ENCODE peak calls at places on chromosomes 16 and 17, in eight cellular contexts. B, D, S, Q, U, W, Y and G are unnamed samples.

GRCh38 chr17:61399131-61400057 is at the start of gene TBX2:
- DNase-seq in B (peak; percentile 88), D (peak; percentile 99), S (peak; percentile 93), Q (peak; percentile 86), U (no peak), W (peak; percentile 94), Y (peak; percentile 82), G (peak; percentile 91)

GRCh38 chr17:60395508-60396065 is 3.7 kb upstream of the USP32 start:
- DNase-seq in B (no peak), D (no peak), S (no peak), Q (no peak), U (no peak), W (no peak), Y (no peak), G (no peak)

GRCh38 chr17:44979426-44980273 is 11.5 kb upstream of the C1QL1 start:
- DNase-seq in B (peak; percentile 32), D (peak; percentile 84), S (no peak), Q (no peak), U (no peak), W (no peak), Y (no peak), G (peak; percentile 23)

GRCh38 chr17:50681260-50682200 is 26.2 kb downstream of the ANKRD40 start:
- DNase-seq in B (no peak), D (peak; percentile 80), S (no peak), Q (peak; percentile 87), U (peak; percentile 73), W (peak; percentile 79), Y (peak; percentile 47), G (peak; percentile 89)

GRCh38 chr16:65285128-65286120 is 163.6 kb upstream of the CDH11 start:
- DNase-seq in B (peak; percentile 32), D (peak; percentile 44), S (no peak), Q (peak; percentile 12), U (no peak), W (no peak), Y (no peak), G (peak; percentile 69)

GRCh38 chr17:14317383-14317782 is 16.5 kb downstream of the HS3ST3B1 start:
- DNase-seq in B (no peak), D (no peak), S (no peak), Q (no peak), U (no peak), W (no peak), Y (no peak), G (no peak)

GRCh38 chr16:51592013-51592501 is 441.0 kb upstream of the SALL1 start:
- DNase-seq in B (no peak), D (no peak), S (no peak), Q (no peak), U (no peak), W (no peak), Y (no peak), G (no peak)

GRCh38 chr16:2856061-2856670 is 1.8 kb downstream of the PRSS22 start:
- DNase-seq in B (no peak), D (no peak), S (no peak), Q (no peak), U (no peak), W (no peak), Y (no peak), G (no peak)

GRCh38 chr16:77212736-77213541 is 13.7 kb downstream of the SYCE1L start:
- DNase-seq in B (peak; percentile 57), D (peak; percentile 39), S (peak; percentile 76), Q (peak; percentile 46), U (no peak), W (no peak), Y (peak; percentile 86), G (peak; percentile 45)

GRCh38 chr16:23064642-23065041 is 84.6 kb downstream of the USP31 start:
- DNase-seq in B (no peak), D (no peak), S (no peak), Q (peak; percentile 42), U (no peak), W (no peak), Y (no peak), G (no peak)

GRCh38 chr17:17877548-17878358 is 41.0 kb upstream of the SREBF1 start:
- DNase-seq in B (peak; percentile 80), D (peak; percentile 97), S (peak; percentile 92), Q (peak; percentile 97), U (no peak), W (peak; percentile 99), Y (peak; percentile 83), G (peak; percentile 93)

GRCh38 chr17:43790311-43790940 is 10.2 kb downstream of the CFAP97D1 start:
- DNase-seq in B (no peak), D (no peak), S (no peak), Q (peak; percentile 11), U (no peak), W (no peak), Y (no peak), G (no peak)

GRCh38 chr17:20202141-20202574 is 193.0 kb downstream of the SPECC1 start:
- DNase-seq in B (no peak), D (no peak), S (no peak), Q (no peak), U (no peak), W (no peak), Y (no peak), G (no peak)

GRCh38 chr17:496761-497586 is 144.4 kb upstream of the RPH3AL start:
- DNase-seq in B (no peak), D (no peak), S (no peak), Q (no peak), U (no peak), W (no peak), Y (no peak), G (peak; percentile 26)

GRCh38 chr16:57003439-57004386 is 14.4 kb downstream of the NLRC5 start:
- DNase-seq in B (no peak), D (no peak), S (no peak), Q (no peak), U (no peak), W (no peak), Y (peak; percentile 26), G (no peak)
- H3K4me3 ChIP-seq in B (no peak overlapping the region), D (no peak overlapping the region), S (no peak overlapping the region), Q (no peak overlapping the region), U (no peak overlapping the region), W (no peak overlapping the region), Y (no peak overlapping the region), G (no peak overlapping the region)

GRCh38 chr17:16584273-16584995 is 15.4 kb upstream of the ZNF287 start:
- DNase-seq in B (peak; percentile 94), D (peak; percentile 86), S (peak; percentile 94), Q (peak; percentile 90), U (no peak), W (peak; percentile 82), Y (peak; percentile 97), G (peak; percentile 93)
- TF ChIP-seq CTCF in B (peak; percentile 98), D (peak; percentile 82), S (peak; percentile 78), Q (peak; percentile 83), U (no peak), W (peak; percentile 86), Y (peak; percentile 94), G (peak; percentile 92)

DNA sequence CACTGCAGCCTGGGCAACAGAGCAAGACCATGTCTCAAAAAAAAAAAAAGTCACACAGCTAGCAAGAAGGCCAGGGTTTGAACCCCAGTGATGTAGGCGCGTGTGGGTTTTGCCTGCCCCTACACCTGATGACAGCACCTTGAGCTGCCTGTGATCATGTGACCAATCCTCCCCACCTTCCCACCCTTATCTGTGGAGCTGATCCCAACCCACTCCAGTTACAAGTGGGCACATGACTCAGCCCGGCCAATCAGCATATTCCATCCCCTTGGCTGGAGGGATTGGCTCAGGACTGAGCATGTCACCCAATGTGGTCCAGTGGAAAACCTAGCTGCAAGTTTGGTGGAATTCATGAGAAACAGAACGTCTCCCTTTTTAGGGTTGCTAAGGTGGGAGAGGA is 6.6 kb downstream of the TMEM114 start:
- DNase-seq in B (no peak), D (no peak), S (no peak), Q (no peak), U (peak; percentile 43), W (no peak), Y (no peak), G (peak; percentile 23)
- H3K4me3 ChIP-seq in B (no peak overlapping the region), D (no peak overlapping the region), S (no peak overlapping the region), Q (no peak overlapping the region), U (no peak overlapping the region), W (no peak overlapping the region), Y (no peak overlapping the region), G (no peak overlapping the region)

DNA sequence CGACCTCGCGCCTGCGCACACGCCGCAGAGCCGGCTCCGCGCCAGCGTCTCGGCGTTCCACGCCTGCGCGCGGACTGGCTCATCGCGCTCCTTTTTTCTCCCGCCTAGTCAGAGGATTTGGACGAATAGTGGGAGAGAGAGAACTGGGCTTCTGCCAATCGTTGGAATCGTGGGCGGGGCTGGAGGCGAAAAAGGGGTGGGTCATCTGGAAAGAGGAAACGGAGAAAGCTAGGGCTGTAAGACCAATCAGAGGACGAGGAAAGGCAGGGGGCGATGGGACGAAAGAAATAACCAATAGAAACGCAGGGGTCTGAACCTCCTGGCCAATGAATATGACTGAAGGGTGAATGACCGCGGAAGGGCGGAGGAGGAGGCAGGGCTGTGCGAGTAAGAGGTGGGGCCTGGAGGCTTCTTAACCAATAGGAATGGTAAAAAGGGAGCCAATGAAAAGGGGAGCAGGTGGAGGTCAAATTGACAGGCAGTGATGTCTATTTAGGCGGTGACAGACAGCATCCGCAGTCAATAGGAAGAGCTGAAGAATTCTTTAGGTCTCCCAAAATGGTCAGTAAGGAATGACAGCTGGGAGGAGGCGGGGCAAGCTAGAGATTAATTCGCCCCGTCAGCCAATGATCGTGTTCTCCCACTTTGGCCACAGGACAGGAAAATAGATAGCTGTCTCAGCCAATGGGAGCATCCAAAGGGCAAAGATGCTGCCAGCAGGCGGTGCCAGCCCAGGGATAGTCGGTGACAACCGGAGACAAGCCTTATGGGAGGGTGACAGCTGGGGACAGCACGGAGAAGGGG is at the start of gene TBC1D10B:
- DNase-seq in B (peak; percentile 97), D (peak; percentile 100), S (peak; percentile 100), Q (peak; percentile 100), U (peak; percentile 100), W (peak; percentile 100), Y (peak; percentile 98), G (peak; percentile 100)
- TF ChIP-seq CTCF in B (peak; percentile 42), D (peak; percentile 8), S (no peak), Q (peak; percentile 20), U (no peak), W (peak; percentile 29), Y (peak; percentile 39), G (peak; percentile 48)

GRCh38 chr17:42179335-42179734 is 1.6 kb downstream of the KCNH4 start:
- DNase-seq in B (no peak), D (no peak), S (no peak), Q (no peak), U (no peak), W (no peak), Y (no peak), G (no peak)

GRCh38 chr17:42180411-42180921 is 476 bp downstream of the KCNH4 start:
- DNase-seq in B (no peak), D (no peak), S (no peak), Q (no peak), U (no peak), W (no peak), Y (no peak), G (no peak)

GRCh38 chr17:42181851-42182207 is 887 bp upstream of the KCNH4 start:
- DNase-seq in B (no peak), D (no peak), S (no peak), Q (no peak), U (no peak), W (no peak), Y (no peak), G (no peak)

GRCh38 chr17:42179911-42180410 is 981 bp downstream of the KCNH4 start:
- DNase-seq in B (peak; percentile 25), D (peak; percentile 28), S (no peak), Q (peak; percentile 51), U (no peak), W (peak; percentile 46), Y (no peak), G (peak; percentile 41)

GRCh38 chr17:42180922-42181850 is at the start of gene KCNH4:
- DNase-seq in B (peak; percentile 82), D (peak; percentile 70), S (peak; percentile 82), Q (peak; percentile 83), U (peak; percentile 34), W (peak; percentile 67), Y (peak; percentile 91), G (peak; percentile 85)
- H3K4me3 ChIP-seq in B (peak within 1 kb of the TSS; percentile 66), D (peak within 1 kb of the TSS; percentile 37), S (peak within 1 kb of the TSS; percentile 36), Q (peak within 1 kb of the TSS; percentile 31), U (no peak within 1 kb of the TSS), W (peak within 1 kb of the TSS; percentile 40), Y (peak within 1 kb of the TSS; percentile 45), G (peak within 1 kb of the TSS; percentile 38)